ENCODE peak calls at places on chromosomes 6 and 20, in seven cellular contexts. One of them, this sample, is unnamed.

GRCh38 chr6:156021746-156022396 is 566.2 kb upstream of the NOX3 start:
- DNase-seq in iPS-NIHi11: no peak
- DNase-seq in globus pallidus: no peak
- DNase-seq in CD4-positive, alpha-beta memory T cell: no peak
- DNase-seq in stimulated activated CD4-positive, alpha-beta T cell treated with anti-CD3 and anti-CD28 coated beads, Interleukin-15, amount 100 ng/mL, for 1 hour: no peak
- DNase-seq in stimulated activated CD8-positive, alpha-beta memory T cell treated with anti-CD3 and anti-CD28 coated beads, Interleukin-2, amount 100 ng/mL, for 1 hour: no peak
- DNase-seq in ovary: no peak
- DNase-seq in this sample: no peak

GRCh38 chr20:60092729-60093128 is 134.5 kb downstream of the CDH26 start:
- DNase-seq in stimulated activated CD4-positive, alpha-beta T cell treated with anti-CD3 and anti-CD28 coated beads, Interleukin-15, amount 100 ng/mL, for 1 hour: no peak
- DNase-seq in ovary: no peak
- DNase-seq in CD4-positive, alpha-beta memory T cell: no peak
- DNase-seq in globus pallidus: no peak
- DNase-seq in iPS-NIHi11: no peak
- DNase-seq in stimulated activated CD8-positive, alpha-beta memory T cell treated with anti-CD3 and anti-CD28 coated beads, Interleukin-2, amount 100 ng/mL, for 1 hour: no peak
- DNase-seq in this sample: no peak

GRCh38 chr6:128507337-128508310 is 12.8 kb downstream of the PTPRK start:
- DNase-seq in globus pallidus: peak; percentile 44
- DNase-seq in ovary: no peak
- DNase-seq in CD4-positive, alpha-beta memory T cell: no peak
- DNase-seq in stimulated activated CD8-positive, alpha-beta memory T cell treated with anti-CD3 and anti-CD28 coated beads, Interleukin-2, amount 100 ng/mL, for 1 hour: no peak
- DNase-seq in stimulated activated CD4-positive, alpha-beta T cell treated with anti-CD3 and anti-CD28 coated beads, Interleukin-15, amount 100 ng/mL, for 1 hour: no peak
- DNase-seq in iPS-NIHi11: no peak
- DNase-seq in this sample: no peak

GRCh38 chr6:106688177-106688951 is 59.0 kb downstream of the QRSL1 start:
- DNase-seq in CD4-positive, alpha-beta memory T cell: no peak
- DNase-seq in iPS-NIHi11: no peak
- DNase-seq in stimulated activated CD4-positive, alpha-beta T cell treated with anti-CD3 and anti-CD28 coated beads, Interleukin-15, amount 100 ng/mL, for 1 hour: no peak
- DNase-seq in globus pallidus: no peak
- DNase-seq in stimulated activated CD8-positive, alpha-beta memory T cell treated with anti-CD3 and anti-CD28 coated beads, Interleukin-2, amount 100 ng/mL, for 1 hour: no peak
- DNase-seq in ovary: no peak
- DNase-seq in this sample: no peak

GRCh38 chr6:10154251-10154650 is 260.6 kb downstream of the TFAP2A start:
- DNase-seq in CD4-positive, alpha-beta memory T cell: no peak
- DNase-seq in ovary: no peak
- DNase-seq in stimulated activated CD8-positive, alpha-beta memory T cell treated with anti-CD3 and anti-CD28 coated beads, Interleukin-2, amount 100 ng/mL, for 1 hour: no peak
- DNase-seq in iPS-NIHi11: no peak
- DNase-seq in stimulated activated CD4-positive, alpha-beta T cell treated with anti-CD3 and anti-CD28 coated beads, Interleukin-15, amount 100 ng/mL, for 1 hour: no peak
- DNase-seq in globus pallidus: no peak
- DNase-seq in this sample: no peak

GRCh38 chr6:35058827-35059522 is 82.2 kb downstream of the TCP11 start:
- DNase-seq in stimulated activated CD4-positive, alpha-beta T cell treated with anti-CD3 and anti-CD28 coated beads, Interleukin-15, amount 100 ng/mL, for 1 hour: no peak
- DNase-seq in ovary: no peak
- DNase-seq in iPS-NIHi11: no peak
- DNase-seq in stimulated activated CD8-positive, alpha-beta memory T cell treated with anti-CD3 and anti-CD28 coated beads, Interleukin-2, amount 100 ng/mL, for 1 hour: no peak
- DNase-seq in globus pallidus: no peak
- DNase-seq in CD4-positive, alpha-beta memory T cell: no peak
- DNase-seq in this sample: no peak

GRCh38 chr20:62603021-62603906 is 39.0 kb upstream of the SLCO4A1 start:
- DNase-seq in iPS-NIHi11: no peak
- DNase-seq in ovary: no peak
- DNase-seq in globus pallidus: no peak
- DNase-seq in CD4-positive, alpha-beta memory T cell: peak; percentile 26
- DNase-seq in stimulated activated CD4-positive, alpha-beta T cell treated with anti-CD3 and anti-CD28 coated beads, Interleukin-15, amount 100 ng/mL, for 1 hour: no peak
- DNase-seq in stimulated activated CD8-positive, alpha-beta memory T cell treated with anti-CD3 and anti-CD28 coated beads, Interleukin-2, amount 100 ng/mL, for 1 hour: peak; percentile 14
- DNase-seq in this sample: no peak

GRCh38 chr20:61519488-61519887 is 267.4 kb downstream of the CDH4 start:
- DNase-seq in stimulated activated CD4-positive, alpha-beta T cell treated with anti-CD3 and anti-CD28 coated beads, Interleukin-15, amount 100 ng/mL, for 1 hour: no peak
- DNase-seq in iPS-NIHi11: no peak
- DNase-seq in stimulated activated CD8-positive, alpha-beta memory T cell treated with anti-CD3 and anti-CD28 coated beads, Interleukin-2, amount 100 ng/mL, for 1 hour: no peak
- DNase-seq in globus pallidus: no peak
- DNase-seq in ovary: no peak
- DNase-seq in CD4-positive, alpha-beta memory T cell: no peak
- DNase-seq in this sample: no peak

GRCh38 chr6:84027340-84028183 is 6.0 kb upstream of the MRAP2 start:
- DNase-seq in stimulated activated CD8-positive, alpha-beta memory T cell treated with anti-CD3 and anti-CD28 coated beads, Interleukin-2, amount 100 ng/mL, for 1 hour: no peak
- DNase-seq in globus pallidus: peak; percentile 16
- DNase-seq in iPS-NIHi11: no peak
- DNase-seq in stimulated activated CD4-positive, alpha-beta T cell treated with anti-CD3 and anti-CD28 coated beads, Interleukin-15, amount 100 ng/mL, for 1 hour: no peak
- DNase-seq in CD4-positive, alpha-beta memory T cell: no peak
- DNase-seq in ovary: peak; percentile 31
- DNase-seq in this sample: peak; percentile 35

GRCh38 chr20:21191839-21192238 is 66.0 kb downstream of the KIZ start:
- DNase-seq in CD4-positive, alpha-beta memory T cell: no peak
- DNase-seq in iPS-NIHi11: peak; percentile 77
- DNase-seq in stimulated activated CD4-positive, alpha-beta T cell treated with anti-CD3 and anti-CD28 coated beads, Interleukin-15, amount 100 ng/mL, for 1 hour: no peak
- DNase-seq in globus pallidus: no peak
- DNase-seq in ovary: peak; percentile 49
- DNase-seq in stimulated activated CD8-positive, alpha-beta memory T cell treated with anti-CD3 and anti-CD28 coated beads, Interleukin-2, amount 100 ng/mL, for 1 hour: no peak
- DNase-seq in this sample: no peak

GRCh38 chr20:33252460-33252859 is 16.7 kb downstream of the BPIFA1 start:
- DNase-seq in ovary: no peak
- DNase-seq in stimulated activated CD8-positive, alpha-beta memory T cell treated with anti-CD3 and anti-CD28 coated beads, Interleukin-2, amount 100 ng/mL, for 1 hour: no peak
- DNase-seq in CD4-positive, alpha-beta memory T cell: no peak
- DNase-seq in iPS-NIHi11: no peak
- DNase-seq in globus pallidus: no peak
- DNase-seq in stimulated activated CD4-positive, alpha-beta T cell treated with anti-CD3 and anti-CD28 coated beads, Interleukin-15, amount 100 ng/mL, for 1 hour: no peak
- DNase-seq in this sample: no peak

GRCh38 chr6:54053893-54054391 is 57.3 kb upstream of the MLIP start:
- DNase-seq in CD4-positive, alpha-beta memory T cell: no peak
- DNase-seq in globus pallidus: peak; percentile 1
- DNase-seq in iPS-NIHi11: peak; percentile 6
- DNase-seq in stimulated activated CD4-positive, alpha-beta T cell treated with anti-CD3 and anti-CD28 coated beads, Interleukin-15, amount 100 ng/mL, for 1 hour: no peak
- DNase-seq in stimulated activated CD8-positive, alpha-beta memory T cell treated with anti-CD3 and anti-CD28 coated beads, Interleukin-2, amount 100 ng/mL, for 1 hour: no peak
- DNase-seq in ovary: no peak
- DNase-seq in this sample: peak; percentile 52